ENCODE peak calls at places on chromosomes 11 and 22, in six cellular contexts. F, X, R, P, Y and O are unnamed samples.

GRCh38 chr11:68509105-68509504 is 48.6 kb downstream of the PPP6R3 start:
- DNase-seq in F (no peak), X (peak), R (no peak), P (no peak), Y (no peak), O (no peak)

GRCh38 chr11:69615545-69616278 is 25.2 kb upstream of the CCND1 start:
- DNase-seq in F (no peak), X (no peak), R (no peak), P (no peak), Y (no peak), O (no peak)

GRCh38 chr11:122883682-122883981 is 1.1 kb downstream of the JHY start:
- DNase-seq in F (no peak), X (peak), R (no peak), P (no peak), Y (no peak), O (no peak)

GRCh38 chr11:122197055-122197987 is 81.3 kb upstream of the BLID start:
- DNase-seq in F (no peak), X (peak), R (no peak), P (no peak), Y (no peak), O (peak)

GRCh38 chr11:114277637-114278341 is 18.4 kb upstream of the NNMT start:
- DNase-seq in F (peak), X (no peak), R (no peak), P (no peak), Y (no peak), O (no peak)

GRCh38 chr11:77217156-77217555 is 84.3 kb downstream of the GDPD4 start:
- DNase-seq in F (no peak), X (no peak), R (no peak), P (no peak), Y (no peak), O (no peak)

GRCh38 chr11:65524010-65524746 is 705 bp upstream of the SCYL1 start:
- DNase-seq in F (no peak), X (no peak), R (no peak), P (no peak), Y (peak), O (no peak)

GRCh38 chr11:69372589-69373250 is 78.8 kb downstream of the MYEOV start:
- DNase-seq in F (peak), X (no peak), R (no peak), P (no peak), Y (no peak), O (no peak)

GRCh38 chr11:112844530-112844929 is 116.7 kb upstream of the NCAM1 start:
- DNase-seq in F (no peak), X (no peak), R (peak), P (no peak), Y (no peak), O (no peak)

GRCh38 chr11:2538951-2539735 is 94.3 kb downstream of the KCNQ1 start:
- DNase-seq in F (peak), X (no peak), R (no peak), P (no peak), Y (peak), O (no peak)

GRCh38 chr11:1548221-1549070 is 23.6 kb downstream of the DUSP8 start:
- DNase-seq in F (peak), X (peak), R (no peak), P (no peak), Y (peak), O (peak)

GRCh38 chr11:102829671-102830070 is 13.7 kb downstream of the MMP3 start:
- DNase-seq in F (no peak), X (no peak), R (no peak), P (no peak), Y (no peak), O (no peak)

GRCh38 chr11:88709567-88709966 is 356.2 kb downstream of the GRM5 start:
- DNase-seq in F (no peak), X (no peak), R (no peak), P (no peak), Y (no peak), O (no peak)

GRCh38 chr11:10478066-10478465 is 23.0 kb downstream of the AMPD3 start:
- DNase-seq in F (no peak), X (no peak), R (no peak), P (no peak), Y (no peak), O (no peak)

GRCh38 chr22:47994899-47995573 is 1232.6 kb downstream of the TBC1D22A start:
- DNase-seq in F (no peak), X (no peak), R (no peak), P (no peak), Y (no peak), O (no peak)

GRCh38 chr22:35102663-35103062 is 36.7 kb downstream of the ISX start:
- DNase-seq in F (no peak), X (no peak), R (no peak), P (no peak), Y (no peak), O (peak)

GRCh38 chr11:19595840-19596751 is 116.5 kb upstream of the NAV2 start:
- DNase-seq in F (peak), X (peak), R (no peak), P (no peak), Y (peak), O (peak)

GRCh38 chr22:49296561-49296960 is 531.1 kb downstream of the BRD1 start:
- DNase-seq in F (no peak), X (no peak), R (no peak), P (no peak), Y (no peak), O (no peak)

GRCh38 chr22:30902496-30903357 is 65.8 kb downstream of the MORC2 start:
- DNase-seq in F (peak), X (no peak), R (no peak), P (no peak), Y (no peak), O (peak)

GRCh38 chr11:57134284-57134683 is 47.5 kb upstream of the LRRC55 start:
- DNase-seq in F (no peak), X (no peak), R (no peak), P (no peak), Y (no peak), O (no peak)

GRCh38 chr11:74121804-74122203 is 49.0 kb downstream of the C2CD3 start:
- DNase-seq in F (no peak), X (no peak), R (no peak), P (no peak), Y (no peak), O (no peak)

GRCh38 chr11:28619870-28620540 is 511.8 kb downstream of the METTL15 start:
- DNase-seq in F (no peak), X (peak), R (no peak), P (no peak), Y (no peak), O (peak)

GRCh38 chr11:117620659-117621058 is 176.4 kb downstream of the DSCAML1 start:
- DNase-seq in F (no peak), X (no peak), R (no peak), P (no peak), Y (no peak), O (no peak)

GRCh38 chr22:25237503-25237902 is 18.1 kb downstream of the CRYBB2 start:
- DNase-seq in F (no peak), X (no peak), R (no peak), P (no peak), Y (no peak), O (no peak)

GRCh38 chr11:110409174-110409573 is 20.6 kb upstream of the FDX1 start:
- DNase-seq in F (no peak), X (peak), R (no peak), P (no peak), Y (no peak), O (peak)

GRCh38 chr22:49522582-49523373 is 304.9 kb downstream of the BRD1 start:
- DNase-seq in F (no peak), X (no peak), R (no peak), P (no peak), Y (no peak), O (no peak)

GRCh38 chr22:24894220-24894975 is 52.1 kb downstream of the LHFPL7 start:
- DNase-seq in F (peak), X (peak), R (no peak), P (no peak), Y (peak), O (peak)

GRCh38 chr11:115687934-115688333 is 183.7 kb upstream of the CADM1 start:
- DNase-seq in F (no peak), X (no peak), R (no peak), P (no peak), Y (no peak), O (no peak)

GRCh38 chr11:3202759-3203158 is 15.9 kb downstream of the MRGPRG start:
- DNase-seq in F (no peak), X (no peak), R (no peak), P (no peak), Y (no peak), O (no peak)

DNA sequence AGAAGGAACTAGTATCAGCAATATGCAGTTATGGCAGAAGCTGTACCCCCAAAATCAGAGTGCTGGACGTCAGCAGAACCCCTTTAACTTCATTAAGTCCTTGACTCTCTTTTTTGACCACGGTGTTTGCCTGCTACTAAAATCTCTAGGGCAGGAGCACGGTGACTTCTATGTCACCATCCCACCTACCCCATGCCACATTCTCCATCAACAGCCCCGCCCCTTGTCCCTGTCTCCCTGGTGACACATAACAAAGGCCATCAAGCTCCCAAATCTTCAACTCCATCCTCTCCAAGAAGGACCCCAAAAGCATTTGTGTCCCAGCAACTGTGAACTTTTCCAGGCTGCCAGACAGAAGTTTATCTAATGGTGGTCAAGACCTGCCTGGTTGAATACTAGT is 894 bp downstream of the ADA2 start:
- DNase-seq in F (no peak), X (no peak), R (no peak), P (no peak), Y (no peak), O (no peak)
- H3K4me3 ChIP-seq in F (no peak), X (no peak), R (no peak), P (no peak), Y (no peak), O (no peak)

GRCh38 chr11:33399421-33399820 is 142.2 kb downstream of the HIPK3 start:
- DNase-seq in F (no peak), X (no peak), R (no peak), P (no peak), Y (no peak), O (no peak)

GRCh38 chr11:33391893-33392251 is 134.7 kb downstream of the HIPK3 start:
- DNase-seq in F (no peak), X (no peak), R (no peak), P (no peak), Y (no peak), O (no peak)

GRCh38 chr11:33396361-33396760 is 139.2 kb downstream of the HIPK3 start:
- DNase-seq in F (no peak), X (no peak), R (no peak), P (no peak), Y (no peak), O (no peak)

GRCh38 chr11:33391188-33391892 is 134.2 kb downstream of the HIPK3 start:
- DNase-seq in F (no peak), X (no peak), R (no peak), P (no peak), Y (no peak), O (no peak)

GRCh38 chr11:33394431-33395109 is 137.4 kb downstream of the HIPK3 start:
- DNase-seq in F (no peak), X (no peak), R (no peak), P (no peak), Y (no peak), O (no peak)
- H3K4me3 ChIP-seq in F (no peak), X (no peak), R (no peak), P (no peak), Y (no peak), O (no peak)

GRCh38 chr11:134882671-134883318 is 470.8 kb upstream of the B3GAT1 start:
- DNase-seq in F (no peak), X (no peak), R (no peak), P (no peak), Y (no peak), O (no peak)
- H3K4me3 ChIP-seq in F (no peak), X (no peak), R (no peak), P (no peak), Y (no peak), O (no peak)

DNA sequence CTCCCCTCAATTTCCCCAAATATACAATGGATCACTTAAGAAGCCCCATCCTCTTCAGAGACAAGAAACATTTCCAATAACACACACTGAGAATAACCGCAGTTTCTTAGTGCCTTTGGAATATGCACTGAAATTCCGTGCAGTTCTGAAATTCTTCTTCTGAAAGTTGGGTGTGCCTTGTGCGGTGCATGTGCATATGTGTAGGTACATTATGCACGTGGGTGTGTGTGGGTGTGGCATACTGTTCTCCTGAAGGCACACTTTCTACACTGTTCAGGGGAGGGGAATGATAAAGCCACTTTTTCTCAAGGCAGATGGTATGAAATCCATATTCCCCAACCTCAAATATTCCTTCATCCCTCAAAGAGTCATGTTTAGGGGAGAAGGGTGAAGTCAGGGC is 1.7 kb downstream of the EXPH5 start:
- DNase-seq in F (no peak), X (no peak), R (no peak), P (no peak), Y (no peak), O (no peak)
- H3K4me3 ChIP-seq in F (no peak), X (no peak), R (no peak), P (no peak), Y (no peak), O (no peak)

DNA sequence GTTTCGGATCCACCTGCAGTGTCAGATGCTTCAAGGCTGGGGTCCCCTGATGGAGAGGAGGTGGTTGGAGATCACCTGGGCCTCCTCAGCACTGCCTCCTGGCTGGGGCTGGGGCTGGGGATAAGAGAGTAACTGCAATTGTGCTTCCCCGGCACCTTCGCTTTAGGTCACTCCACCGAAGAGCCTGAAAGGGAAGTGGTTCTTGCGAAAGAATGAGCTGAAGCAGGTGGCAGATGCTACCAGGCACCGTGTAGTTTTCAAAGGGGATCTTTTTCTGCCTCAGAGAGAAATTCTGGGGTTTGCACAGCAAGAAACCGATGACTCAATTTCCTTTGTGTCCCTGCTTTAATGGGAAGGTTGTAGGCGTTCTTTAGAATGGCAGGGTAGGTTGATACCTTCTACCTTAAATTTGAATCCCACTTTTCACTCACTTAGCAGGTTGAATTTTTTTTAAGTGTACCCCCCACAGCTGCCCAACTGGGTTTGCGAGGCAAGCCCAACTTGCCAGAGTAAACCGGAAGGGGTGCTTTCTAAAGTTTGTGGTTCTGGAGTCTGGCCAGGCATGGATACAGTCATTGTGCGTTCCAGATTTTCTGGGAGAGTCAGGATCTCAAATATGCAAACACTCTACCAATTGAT is 5.3 kb downstream of the CD44 start:
- DNase-seq in F (no peak), X (peak), R (no peak), P (no peak), Y (no peak), O (peak)
- H3K4me3 ChIP-seq in F (no peak), X (peak), R (no peak), P (peak), Y (no peak), O (no peak)

GRCh38 chr22:21012446-21013407 is 2.2 kb upstream of the P2RX6 start:
- DNase-seq in F (no peak), X (no peak), R (no peak), P (no peak), Y (no peak), O (no peak)

GRCh38 chr22:21015051-21016006 is at the start of gene P2RX6:
- DNase-seq in F (peak), X (no peak), R (no peak), P (no peak), Y (no peak), O (no peak)

GRCh38 chr22:21016644-21017420 is 1.9 kb downstream of the P2RX6 start:
- DNase-seq in F (no peak), X (no peak), R (no peak), P (no peak), Y (no peak), O (no peak)

GRCh38 chr22:21013742-21014201 is 1.2 kb upstream of the P2RX6 start:
- DNase-seq in F (no peak), X (no peak), R (no peak), P (no peak), Y (no peak), O (no peak)

DNA sequence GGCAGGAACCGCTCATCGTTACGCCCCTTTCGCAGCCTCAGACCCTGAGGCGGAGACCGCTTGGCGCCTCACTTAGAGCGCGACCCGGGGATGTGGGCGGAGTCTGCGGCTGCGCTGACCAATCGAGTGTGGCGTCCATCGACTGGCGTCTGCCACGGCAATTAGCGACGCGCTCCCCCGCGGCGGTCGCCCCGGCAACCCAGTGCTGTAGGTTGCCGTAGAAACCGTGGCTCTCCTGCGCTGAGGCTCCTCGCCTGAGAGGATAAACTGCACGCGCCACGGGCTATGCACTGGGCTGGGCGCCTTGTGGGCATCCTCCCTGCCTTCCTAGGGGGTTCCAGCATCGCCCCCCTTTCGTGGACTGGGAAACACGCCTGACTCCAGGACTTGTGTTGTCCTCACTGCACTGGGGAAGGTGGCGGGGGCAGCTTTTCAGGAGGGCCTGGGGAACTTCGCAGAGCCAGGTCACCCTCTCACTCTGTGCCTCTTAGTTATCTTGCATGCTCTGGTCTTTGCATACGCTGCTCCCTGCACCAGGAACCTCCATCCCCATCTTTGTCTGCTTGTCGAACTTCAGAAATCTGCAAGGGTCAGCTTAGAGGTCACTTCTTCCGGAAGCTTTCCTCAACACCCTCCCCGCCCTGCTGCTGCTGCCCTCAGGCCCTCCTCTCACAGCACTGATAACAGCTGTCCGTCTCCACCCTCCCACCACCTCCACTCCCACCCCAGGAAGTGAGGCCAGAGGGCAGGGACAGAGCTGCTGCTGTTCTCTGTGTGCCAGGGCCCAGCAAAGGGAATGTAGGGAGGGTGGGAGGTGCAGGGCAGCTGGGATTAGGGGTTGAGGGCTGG is 539 bp upstream of the P2RX6 start:
- DNase-seq in F (peak), X (peak), R (peak), P (peak), Y (peak), O (peak)
- H3K4me3 ChIP-seq in F (peak), X (peak), R (peak), P (peak), Y (peak), O (peak)

GRCh38 chr22:36419912-36420882 is 32.4 kb upstream of the MYH9 start:
- DNase-seq in F (no peak), X (no peak), R (no peak), P (no peak), Y (peak), O (no peak)
- H3K4me3 ChIP-seq in F (no peak), X (no peak), R (no peak), P (no peak), Y (peak), O (no peak)

GRCh38 chr11:47524200-47524874 is 28.6 kb downstream of the CELF1 start:
- DNase-seq in F (no peak), X (no peak), R (no peak), P (no peak), Y (peak), O (no peak)
- H3K4me3 ChIP-seq in F (no peak), X (peak), R (no peak), P (no peak), Y (peak), O (no peak)

DNA sequence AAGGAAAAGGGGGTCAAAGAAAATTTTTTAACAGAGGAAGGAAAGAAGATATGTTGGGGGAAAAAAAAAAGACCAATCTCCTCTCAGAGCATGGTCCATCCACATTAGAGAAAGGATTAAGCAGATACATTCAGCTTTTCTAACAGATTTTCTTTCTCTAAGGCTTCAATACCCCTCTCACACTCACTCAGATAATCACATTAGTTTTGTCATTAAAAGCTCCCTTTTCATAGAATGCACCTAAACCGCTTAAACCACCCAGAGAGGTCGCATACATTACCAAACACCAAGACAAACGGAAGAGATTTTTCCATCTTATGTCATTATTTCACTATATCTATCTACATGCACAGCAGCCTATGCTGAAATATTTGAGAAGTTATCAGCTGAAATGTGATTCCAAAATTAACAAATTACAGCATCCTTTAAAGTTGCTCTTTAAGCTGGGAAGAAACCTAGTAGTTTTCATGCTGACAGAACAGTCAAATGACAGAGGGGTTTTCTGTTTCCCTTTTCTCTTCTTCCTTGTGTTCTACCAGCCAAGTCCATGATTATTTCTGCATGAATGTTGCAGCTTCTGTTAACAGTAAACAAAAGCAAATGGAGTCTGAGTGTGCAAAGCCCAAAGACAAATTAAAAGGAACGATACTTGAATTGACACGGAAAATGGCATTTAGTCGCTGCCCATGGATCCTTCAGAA is 54.7 kb downstream of the PRCP start:
- DNase-seq in F (no peak), X (no peak), R (peak), P (no peak), Y (no peak), O (no peak)
- H3K4me3 ChIP-seq in F (no peak), X (no peak), R (no peak), P (no peak), Y (no peak), O (no peak)